ENCODE peak calls at places on chromosomes 13 and 19, in nine cellular contexts. One of them, this sample, is unnamed.
A peak's percentile ranks its signal among the peaks of the same experiment; 100 is the strongest.

GRCh38 chr13:34897220-34897619 is 44.9 kb upstream of the NBEA start:
- DNase-seq in ELR: peak; percentile 2
- DNase-seq in Calu3: no peak
- DNase-seq in AG10803: no peak
- DNase-seq in retina: no peak
- DNase-seq in stimulated activated naive CD4-positive, alpha-beta T cell: no peak
- DNase-seq in activated CD4-positive, alpha-beta T cell treated with anti-CD3 and anti-CD28 coated beads, Interleukin-2, amount 50 U/mL, for 24 hours: no peak
- DNase-seq in progenitor cell of endocrine pancreas: no peak
- DNase-seq in stomach: no peak
- DNase-seq in this sample: no peak

GRCh38 chr13:70407486-70407885 is 299.2 kb upstream of the KLHL1 start:
- DNase-seq in retina: no peak
- DNase-seq in progenitor cell of endocrine pancreas: no peak
- DNase-seq in AG10803: no peak
- DNase-seq in stimulated activated naive CD4-positive, alpha-beta T cell: no peak
- DNase-seq in ELR: no peak
- DNase-seq in activated CD4-positive, alpha-beta T cell treated with anti-CD3 and anti-CD28 coated beads, Interleukin-2, amount 50 U/mL, for 24 hours: no peak
- DNase-seq in stomach: no peak
- DNase-seq in Calu3: no peak
- DNase-seq in this sample: no peak

GRCh38 chr19:2014731-2015610 is 543 bp downstream of the BTBD2 start:
- DNase-seq in Calu3: no peak
- DNase-seq in AG10803: no peak
- DNase-seq in stomach: no peak
- DNase-seq in retina: no peak
- DNase-seq in activated CD4-positive, alpha-beta T cell treated with anti-CD3 and anti-CD28 coated beads, Interleukin-2, amount 50 U/mL, for 24 hours: no peak
- DNase-seq in stimulated activated naive CD4-positive, alpha-beta T cell: no peak
- DNase-seq in progenitor cell of endocrine pancreas: no peak
- DNase-seq in ELR: peak; percentile 53
- DNase-seq in this sample: peak; percentile 96

GRCh38 chr13:112857914-112858490 is 111.0 kb upstream of the MCF2L start:
- DNase-seq in stomach: no peak
- DNase-seq in stimulated activated naive CD4-positive, alpha-beta T cell: no peak
- DNase-seq in ELR: no peak
- DNase-seq in progenitor cell of endocrine pancreas: no peak
- DNase-seq in AG10803: no peak
- DNase-seq in retina: no peak
- DNase-seq in Calu3: no peak
- DNase-seq in activated CD4-positive, alpha-beta T cell treated with anti-CD3 and anti-CD28 coated beads, Interleukin-2, amount 50 U/mL, for 24 hours: no peak
- DNase-seq in this sample: peak; percentile 34

GRCh38 chr13:112893570-112894422 is 75.2 kb upstream of the MCF2L start:
- DNase-seq in stimulated activated naive CD4-positive, alpha-beta T cell: no peak
- DNase-seq in Calu3: peak; percentile 21
- DNase-seq in retina: peak; percentile 79
- DNase-seq in activated CD4-positive, alpha-beta T cell treated with anti-CD3 and anti-CD28 coated beads, Interleukin-2, amount 50 U/mL, for 24 hours: no peak
- DNase-seq in ELR: no peak
- DNase-seq in progenitor cell of endocrine pancreas: peak; percentile 70
- DNase-seq in AG10803: no peak
- DNase-seq in stomach: peak; percentile 69
- DNase-seq in this sample: peak; percentile 92

GRCh38 chr13:95315752-95316151 is 14.5 kb upstream of the ABCC4 start:
- DNase-seq in ELR: no peak
- DNase-seq in Calu3: no peak
- DNase-seq in progenitor cell of endocrine pancreas: no peak
- DNase-seq in AG10803: no peak
- DNase-seq in stomach: no peak
- DNase-seq in stimulated activated naive CD4-positive, alpha-beta T cell: no peak
- DNase-seq in retina: no peak
- DNase-seq in activated CD4-positive, alpha-beta T cell treated with anti-CD3 and anti-CD28 coated beads, Interleukin-2, amount 50 U/mL, for 24 hours: no peak
- DNase-seq in this sample: no peak

GRCh38 chr13:44013666-44014291 is 134.1 kb downstream of the LACC1 start:
- DNase-seq in stimulated activated naive CD4-positive, alpha-beta T cell: no peak
- DNase-seq in progenitor cell of endocrine pancreas: no peak
- DNase-seq in stomach: no peak
- DNase-seq in activated CD4-positive, alpha-beta T cell treated with anti-CD3 and anti-CD28 coated beads, Interleukin-2, amount 50 U/mL, for 24 hours: no peak
- DNase-seq in AG10803: peak; percentile 46
- DNase-seq in retina: peak; percentile 23
- DNase-seq in Calu3: no peak
- DNase-seq in ELR: peak; percentile 47
- DNase-seq in this sample: peak; percentile 27

GRCh38 chr13:27679396-27679795 is 57.7 kb downstream of the POLR1D start:
- DNase-seq in Calu3: no peak
- DNase-seq in stimulated activated naive CD4-positive, alpha-beta T cell: no peak
- DNase-seq in progenitor cell of endocrine pancreas: no peak
- DNase-seq in ELR: peak; percentile 65
- DNase-seq in stomach: no peak
- DNase-seq in AG10803: no peak
- DNase-seq in activated CD4-positive, alpha-beta T cell treated with anti-CD3 and anti-CD28 coated beads, Interleukin-2, amount 50 U/mL, for 24 hours: no peak
- DNase-seq in retina: no peak
- DNase-seq in this sample: no peak

GRCh38 chr13:95100525-95101121 is 200.6 kb downstream of the ABCC4 start:
- DNase-seq in stomach: no peak
- DNase-seq in Calu3: no peak
- DNase-seq in retina: peak; percentile 30
- DNase-seq in activated CD4-positive, alpha-beta T cell treated with anti-CD3 and anti-CD28 coated beads, Interleukin-2, amount 50 U/mL, for 24 hours: no peak
- DNase-seq in ELR: peak; percentile 94
- DNase-seq in AG10803: peak; percentile 28
- DNase-seq in progenitor cell of endocrine pancreas: no peak
- DNase-seq in stimulated activated naive CD4-positive, alpha-beta T cell: no peak
- DNase-seq in this sample: peak; percentile 58

GRCh38 chr19:19741184-19741583 is 8.3 kb upstream of the ZNF14 start:
- DNase-seq in retina: no peak
- DNase-seq in Calu3: no peak
- DNase-seq in stimulated activated naive CD4-positive, alpha-beta T cell: no peak
- DNase-seq in stomach: no peak
- DNase-seq in activated CD4-positive, alpha-beta T cell treated with anti-CD3 and anti-CD28 coated beads, Interleukin-2, amount 50 U/mL, for 24 hours: no peak
- DNase-seq in AG10803: no peak
- DNase-seq in ELR: no peak
- DNase-seq in progenitor cell of endocrine pancreas: no peak
- DNase-seq in this sample: peak; percentile 45

GRCh38 chr13:48410199-48410598 is 2.7 kb downstream of the LPAR6 start:
- DNase-seq in Calu3: no peak
- DNase-seq in progenitor cell of endocrine pancreas: no peak
- DNase-seq in ELR: no peak
- DNase-seq in activated CD4-positive, alpha-beta T cell treated with anti-CD3 and anti-CD28 coated beads, Interleukin-2, amount 50 U/mL, for 24 hours: no peak
- DNase-seq in stimulated activated naive CD4-positive, alpha-beta T cell: no peak
- DNase-seq in retina: no peak
- DNase-seq in AG10803: no peak
- DNase-seq in stomach: no peak
- DNase-seq in this sample: no peak

GRCh38 chr19:32186542-32187330 is 158.7 kb upstream of the ZNF507 start:
- DNase-seq in activated CD4-positive, alpha-beta T cell treated with anti-CD3 and anti-CD28 coated beads, Interleukin-2, amount 50 U/mL, for 24 hours: no peak
- DNase-seq in ELR: no peak
- DNase-seq in retina: no peak
- DNase-seq in stomach: no peak
- DNase-seq in progenitor cell of endocrine pancreas: no peak
- DNase-seq in AG10803: no peak
- DNase-seq in Calu3: no peak
- DNase-seq in stimulated activated naive CD4-positive, alpha-beta T cell: no peak
- DNase-seq in this sample: no peak

GRCh38 chr19:6678690-6679109 is 8.7 kb upstream of the TNFSF14 start:
- DNase-seq in stimulated activated naive CD4-positive, alpha-beta T cell: no peak
- DNase-seq in AG10803: no peak
- DNase-seq in Calu3: no peak
- DNase-seq in activated CD4-positive, alpha-beta T cell treated with anti-CD3 and anti-CD28 coated beads, Interleukin-2, amount 50 U/mL, for 24 hours: peak; percentile 82
- DNase-seq in ELR: peak; percentile 77
- DNase-seq in progenitor cell of endocrine pancreas: no peak
- DNase-seq in retina: no peak
- DNase-seq in stomach: no peak
- DNase-seq in this sample: no peak

GRCh38 chr13:20570540-20570939 is 3.6 kb downstream of the IFT88 start:
- DNase-seq in stomach: no peak
- DNase-seq in progenitor cell of endocrine pancreas: no peak
- DNase-seq in ELR: no peak
- DNase-seq in stimulated activated naive CD4-positive, alpha-beta T cell: no peak
- DNase-seq in retina: no peak
- DNase-seq in AG10803: peak; percentile 69
- DNase-seq in activated CD4-positive, alpha-beta T cell treated with anti-CD3 and anti-CD28 coated beads, Interleukin-2, amount 50 U/mL, for 24 hours: no peak
- DNase-seq in Calu3: no peak
- DNase-seq in this sample: no peak

GRCh38 chr19:51417107-51417806 is at the start of gene SIGLEC10:
- DNase-seq in retina: no peak
- DNase-seq in progenitor cell of endocrine pancreas: no peak
- DNase-seq in stomach: peak; percentile 37
- DNase-seq in AG10803: no peak
- DNase-seq in Calu3: no peak
- DNase-seq in ELR: peak; percentile 36
- DNase-seq in stimulated activated naive CD4-positive, alpha-beta T cell: no peak
- DNase-seq in activated CD4-positive, alpha-beta T cell treated with anti-CD3 and anti-CD28 coated beads, Interleukin-2, amount 50 U/mL, for 24 hours: peak; percentile 14
- DNase-seq in this sample: no peak

GRCh38 chr19:824885-825284 is 2.8 kb upstream of the AZU1 start:
- DNase-seq in AG10803: no peak
- DNase-seq in retina: no peak
- DNase-seq in stimulated activated naive CD4-positive, alpha-beta T cell: no peak
- DNase-seq in activated CD4-positive, alpha-beta T cell treated with anti-CD3 and anti-CD28 coated beads, Interleukin-2, amount 50 U/mL, for 24 hours: no peak
- DNase-seq in progenitor cell of endocrine pancreas: no peak
- DNase-seq in Calu3: no peak
- DNase-seq in stomach: no peak
- DNase-seq in ELR: no peak
- DNase-seq in this sample: no peak

GRCh38 chr19:37905936-37906867 is at the start of gene WDR87:
- DNase-seq in retina: peak; percentile 99
- DNase-seq in stimulated activated naive CD4-positive, alpha-beta T cell: peak; percentile 38
- DNase-seq in stomach: peak; percentile 48
- DNase-seq in progenitor cell of endocrine pancreas: peak; percentile 71
- DNase-seq in activated CD4-positive, alpha-beta T cell treated with anti-CD3 and anti-CD28 coated beads, Interleukin-2, amount 50 U/mL, for 24 hours: peak; percentile 22
- DNase-seq in AG10803: peak; percentile 6
- DNase-seq in Calu3: peak; percentile 77
- DNase-seq in ELR: peak; percentile 33
- DNase-seq in this sample: peak; percentile 63

GRCh38 chr19:18278521-18279265 is 2.7 kb downstream of the JUND start:
- DNase-seq in retina: no peak
- DNase-seq in Calu3: peak; percentile 15
- DNase-seq in stomach: peak; percentile 52
- DNase-seq in progenitor cell of endocrine pancreas: no peak
- DNase-seq in AG10803: no peak
- DNase-seq in activated CD4-positive, alpha-beta T cell treated with anti-CD3 and anti-CD28 coated beads, Interleukin-2, amount 50 U/mL, for 24 hours: peak; percentile 32
- DNase-seq in stimulated activated naive CD4-positive, alpha-beta T cell: peak; percentile 64
- DNase-seq in ELR: no peak
- DNase-seq in this sample: peak; percentile 58

This sample was measured in osteoblast.